ENCODE peak calls at places on chromosomes 6 and 20, in four cellular contexts. P, Q, X and N are unnamed samples.

GRCh38 chr6:169046021-169046420 is 207.6 kb downstream of the THBS2 start:
- DNase-seq in P (no peak), Q (no peak), X (no peak), N (no peak)

GRCh38 chr6:137095651-137096238 is 51.0 kb upstream of the IL20RA start:
- DNase-seq in P (peak; percentile 96), Q (no peak), X (no peak), N (no peak)

GRCh38 chr20:63706852-63707557 is 771 bp downstream of the ARFRP1 start:
- DNase-seq in P (no peak), Q (peak; percentile 50), X (peak; percentile 40), N (peak; percentile 46)

GRCh38 chr6:21587925-21588811 is 5.4 kb upstream of the SOX4 start:
- DNase-seq in P (no peak), Q (peak; percentile 63), X (peak; percentile 55), N (peak; percentile 73)

GRCh38 chr6:42963855-42964605 is 3.5 kb downstream of the GNMT start:
- DNase-seq in P (no peak), Q (peak; percentile 40), X (no peak), N (peak; percentile 67)

GRCh38 chr6:143394351-143394750 is 56.1 kb downstream of the ADAT2 start:
- DNase-seq in P (no peak), Q (no peak), X (no peak), N (no peak)

GRCh38 chr6:101079696-101080270 is 198.7 kb upstream of the ASCC3 start:
- DNase-seq in P (no peak), Q (no peak), X (no peak), N (peak; percentile 61)

GRCh38 chr6:151240036-151240685 is 394 bp downstream of the AKAP12 start:
- DNase-seq in P (no peak), Q (peak; percentile 90), X (peak; percentile 84), N (peak; percentile 88)

GRCh38 chr6:157056275-157056674 is 267.0 kb downstream of the TMEM242 start:
- DNase-seq in P (no peak), Q (no peak), X (no peak), N (no peak)

GRCh38 chr6:46419576-46420002 is 71.7 kb downstream of the RCAN2 start:
- DNase-seq in P (peak; percentile 8), Q (peak; percentile 71), X (peak; percentile 58), N (peak; percentile 70)

GRCh38 chr6:75381878-75382633 is 97.5 kb upstream of the TMEM30A start:
- DNase-seq in P (no peak), Q (peak; percentile 16), X (no peak), N (peak; percentile 90)

GRCh38 chr6:142744836-142745235 is 200.1 kb downstream of the HIVEP2 start:
- DNase-seq in P (no peak), Q (peak; percentile 29), X (no peak), N (no peak)

GRCh38 chr6:112253842-112254816 is at the start of gene LAMA4:
- DNase-seq in P (no peak), Q (peak; percentile 87), X (peak; percentile 65), N (peak; percentile 51)

GRCh38 chr6:154683756-154684523 is 49.3 kb upstream of the SCAF8 start:
- DNase-seq in P (peak; percentile 41), Q (peak; percentile 18), X (no peak), N (peak; percentile 58)

GRCh38 chr6:112086744-112087135 is 542 bp downstream of the TUBE1 start:
- DNase-seq in P (peak; percentile 3), Q (peak; percentile 52), X (no peak), N (peak; percentile 66)

GRCh38 chr20:40336530-40336929 is 352.5 kb downstream of the MAFB start:
- DNase-seq in P (no peak), Q (no peak), X (no peak), N (no peak)

GRCh38 chr6:1227935-1228753 is 83.8 kb upstream of the FOXQ1 start:
- DNase-seq in P (no peak), Q (no peak), X (no peak), N (no peak)

GRCh38 chr6:141874930-141875602 is 257.7 kb upstream of the GJE1 start:
- DNase-seq in P (no peak), Q (no peak), X (no peak), N (peak; percentile 4)

GRCh38 chr6:54074591-54075195 is 36.5 kb upstream of the MLIP start:
- DNase-seq in P (no peak), Q (no peak), X (peak; percentile 30), N (no peak)

GRCh38 chr6:134065706-134066105 is 13.3 kb upstream of the SLC2A12 start:
- DNase-seq in P (no peak), Q (no peak), X (no peak), N (peak; percentile 58)

GRCh38 chr20:62651285-62652021 is 9.2 kb downstream of the SLCO4A1 start:
- DNase-seq in P (peak; percentile 84), Q (peak; percentile 55), X (peak; percentile 50), N (peak; percentile 96)

GRCh38 chr20:63772781-63773520 is 33.4 kb downstream of the SLC2A4RG start:
- DNase-seq in P (no peak), Q (no peak), X (no peak), N (no peak)

GRCh38 chr6:4776493-4776966 is 326 bp downstream of the CDYL start:
- DNase-seq in P (no peak), Q (no peak), X (no peak), N (peak; percentile 47)

GRCh38 chr6:25017932-25018581 is 82.3 kb upstream of the RIPOR2 start:
- DNase-seq in P (no peak), Q (peak; percentile 67), X (peak; percentile 52), N (peak; percentile 46)

GRCh38 chr6:159875194-159875593 is 15.6 kb upstream of the MAS1 start:
- DNase-seq in P (peak; percentile 24), Q (no peak), X (no peak), N (no peak)

GRCh38 chr6:29653452-29654038 is 3.3 kb upstream of the MOG start:
- DNase-seq in P (no peak), Q (peak; percentile 54), X (no peak), N (peak; percentile 76)

GRCh38 chr6:24666097-24666615 is 543 bp downstream of the TDP2 start:
- DNase-seq in P (no peak), Q (peak; percentile 18), X (peak; percentile 35), N (peak; percentile 41)

GRCh38 chr20:2946988-2947961 is 74.0 kb downstream of the PTPRA start:
- DNase-seq in P (no peak), Q (peak; percentile 76), X (no peak), N (peak; percentile 90)

GRCh38 chr6:106512048-106512957 is 117.0 kb downstream of the RTN4IP1 start:
- DNase-seq in P (no peak), Q (no peak), X (peak; percentile 79), N (peak; percentile 71)

GRCh38 chr6:52598824-52599190 is 21.9 kb upstream of the TRAM2 start:
- DNase-seq in P (no peak), Q (no peak), X (no peak), N (no peak)

GRCh38 chr20:49980140-49981008 is 2.4 kb upstream of the SNAI1 start:
- DNase-seq in P (no peak), Q (no peak), X (no peak), N (no peak)

GRCh38 chr6:152293404-152293803 is 343.8 kb downstream of the SYNE1 start:
- DNase-seq in P (no peak), Q (no peak), X (peak; percentile 59), N (no peak)

GRCh38 chr20:20367681-20368413 is at the start of gene INSM1:
- DNase-seq in P (no peak), Q (no peak), X (no peak), N (peak; percentile 44)

GRCh38 chr20:10111144-10111771 is 76.5 kb downstream of the ANKEF1 start:
- DNase-seq in P (no peak), Q (no peak), X (no peak), N (no peak)

DNA sequence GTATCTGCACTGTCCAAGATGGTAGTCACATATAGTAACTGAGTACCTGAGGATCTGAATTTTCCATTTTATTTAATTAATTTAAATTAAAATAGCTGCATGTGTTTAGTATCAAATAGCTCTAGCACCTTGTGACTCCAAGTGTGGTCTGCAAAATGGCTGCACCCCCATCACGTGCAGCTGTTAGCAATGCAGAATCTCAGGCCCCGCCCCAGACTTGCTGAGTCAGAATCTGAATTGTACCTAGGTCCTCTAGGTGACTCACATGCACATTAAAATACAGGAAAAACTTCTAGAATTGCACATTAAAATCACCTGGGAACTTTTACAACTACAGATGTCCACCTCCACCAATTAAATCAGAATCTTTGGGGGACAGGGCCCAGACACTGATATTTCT is 19.2 kb upstream of the FAM83C start:
- DNase-seq in P (no peak), Q (no peak), X (no peak), N (no peak)
- H3K27ac ChIP-seq in P (no peak overlapping the region), Q (peak overlapping the region; percentile 82), X (no peak overlapping the region), N (no peak overlapping the region)

DNA sequence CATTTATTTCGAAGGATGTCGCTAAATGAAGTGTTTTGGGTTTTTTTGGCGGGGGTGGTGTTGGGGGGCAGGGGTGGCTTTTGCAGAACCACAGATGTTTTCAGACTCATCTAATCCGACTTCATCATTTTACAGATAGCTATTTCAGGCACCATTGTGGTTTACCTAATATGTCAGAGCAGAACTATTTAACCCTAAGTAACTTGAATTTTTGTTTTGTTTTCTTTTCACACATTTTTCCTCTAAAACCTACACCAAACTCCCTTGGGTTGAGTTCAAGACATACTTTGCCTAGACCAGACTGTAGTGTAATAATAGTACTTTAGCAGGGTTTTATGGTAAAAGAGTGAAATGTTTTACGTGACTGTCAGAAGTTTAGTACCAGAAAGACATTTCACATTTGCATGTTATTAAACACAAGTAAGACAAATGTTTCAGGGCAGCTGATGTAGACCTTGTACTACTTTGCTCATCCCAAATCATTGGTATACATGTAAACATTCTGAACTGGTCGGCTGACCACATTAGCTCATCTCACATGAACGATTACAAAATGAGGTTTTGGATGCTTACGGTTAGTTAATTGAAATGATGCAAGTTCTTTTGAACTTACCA is 37.7 kb downstream of the MAP3K4 start:
- DNase-seq in P (peak; percentile 88), Q (peak; percentile 64), X (no peak), N (no peak)
- H3K27ac ChIP-seq in P (peak overlapping the region; percentile 80), Q (peak overlapping the region; percentile 78), X (no peak overlapping the region), N (no peak overlapping the region)

GRCh38 chr6:36934868-36935267 is 19.7 kb upstream of the PI16 start:
- DNase-seq in P (no peak), Q (no peak), X (no peak), N (no peak)

GRCh38 chr6:36930483-36930882 is 24.1 kb upstream of the PI16 start:
- DNase-seq in P (no peak), Q (no peak), X (no peak), N (no peak)

GRCh38 chr6:36929607-36930006 is 24.9 kb upstream of the PI16 start:
- DNase-seq in P (no peak), Q (no peak), X (no peak), N (peak; percentile 36)

GRCh38 chr6:36936824-36937223 is 17.7 kb upstream of the PI16 start:
- DNase-seq in P (no peak), Q (no peak), X (no peak), N (no peak)

GRCh38 chr6:36933102-36933501 is 21.4 kb upstream of the PI16 start:
- DNase-seq in P (no peak), Q (no peak), X (no peak), N (peak; percentile 38)
- H3K27ac ChIP-seq in P (no peak overlapping the region), Q (no peak overlapping the region), X (no peak overlapping the region), N (no peak overlapping the region)

GRCh38 chr6:125165256-125165655 is 11.7 kb downstream of the TPD52L1 start:
- DNase-seq in P (no peak), Q (peak; percentile 7), X (no peak), N (no peak)
- H3K27ac ChIP-seq in P (no peak overlapping the region), Q (no peak overlapping the region), X (no peak overlapping the region), N (no peak overlapping the region)

GRCh38 chr20:48143435-48144081 is 358.3 kb upstream of the SULF2 start:
- DNase-seq in P (no peak), Q (no peak), X (no peak), N (peak; percentile 9)
- H3K27ac ChIP-seq in P (no peak overlapping the region), Q (no peak overlapping the region), X (no peak overlapping the region), N (no peak overlapping the region)